ENCODE peak calls at places on chromosomes 1 and 21, in ten cellular contexts. B is SK-N-SH, L is sigmoid colon, C is stomach, D is suprapubic skin, U is GM12878, M is K562, Y is transverse colon, T is HepG2, O is upper lobe of left lung. Z is an unnamed sample.

GRCh38 chr1:227343727-227344551 is 25.6 kb upstream of the CDC42BPA start:
- DNase-seq in O (no peak), B (no peak), T (no peak), L (no peak), U (no peak), D (no peak), C (no peak), Y (no peak), M (no peak), Z (no peak)

GRCh38 chr1:235857756-235858155 is 8.9 kb downstream of the LYST start:
- DNase-seq in Y (no peak), T (no peak), M (no peak), B (no peak), D (no peak), L (no peak), C (no peak), O (no peak), U (no peak), Z (no peak)

GRCh38 chr1:162168935-162169545 is 99.5 kb downstream of the NOS1AP start:
- DNase-seq in Y (no peak), D (no peak), C (no peak), T (no peak), O (no peak), U (no peak), M (no peak), B (peak), L (no peak), Z (no peak)

GRCh38 chr1:92638498-92638897 is 146.4 kb downstream of the EVI5 start:
- DNase-seq in U (no peak), M (no peak), O (no peak), D (no peak), Y (no peak), C (no peak), T (no peak), B (no peak), L (no peak), Z (no peak)

GRCh38 chr1:214427871-214428277 is 123.5 kb downstream of the PTPN14 start:
- DNase-seq in O (no peak), L (no peak), C (peak), D (no peak), M (no peak), T (peak), B (no peak), Y (peak), U (peak), Z (no peak)

GRCh38 chr1:188489336-188490112 is 1660.8 kb downstream of the PLA2G4A start:
- DNase-seq in C (no peak), O (no peak), M (no peak), L (no peak), T (no peak), D (no peak), U (no peak), Y (no peak), B (no peak), Z (no peak)

GRCh38 chr21:33976980-33977720 is 61.5 kb upstream of the ATP5PO start:
- DNase-seq in Y (no peak), U (no peak), C (no peak), D (no peak), B (no peak), T (peak), M (no peak), L (no peak), O (no peak), Z (no peak)

GRCh38 chr1:23751050-23751814 is 8.0 kb downstream of the ELOA start:
- DNase-seq in Y (peak), L (no peak), O (no peak), T (peak), M (peak), C (peak), D (no peak), B (peak), U (no peak), Z (no peak)

GRCh38 chr1:228417061-228417460 is 400 bp upstream of the TRIM17 start:
- DNase-seq in M (no peak), L (no peak), Y (no peak), C (no peak), O (no peak), U (no peak), B (no peak), T (no peak), D (peak), Z (no peak)

GRCh38 chr1:101004666-101005065 is 20.9 kb downstream of the DPH5 start:
- DNase-seq in L (no peak), D (no peak), T (peak), M (no peak), C (no peak), U (no peak), Y (no peak), B (no peak), O (no peak), Z (no peak)

GRCh38 chr1:174812026-174812425 is 187.7 kb upstream of the CACYBP start:
- DNase-seq in O (no peak), B (no peak), U (no peak), C (no peak), D (no peak), L (no peak), T (no peak), M (no peak), Y (no peak), Z (no peak)

DNA sequence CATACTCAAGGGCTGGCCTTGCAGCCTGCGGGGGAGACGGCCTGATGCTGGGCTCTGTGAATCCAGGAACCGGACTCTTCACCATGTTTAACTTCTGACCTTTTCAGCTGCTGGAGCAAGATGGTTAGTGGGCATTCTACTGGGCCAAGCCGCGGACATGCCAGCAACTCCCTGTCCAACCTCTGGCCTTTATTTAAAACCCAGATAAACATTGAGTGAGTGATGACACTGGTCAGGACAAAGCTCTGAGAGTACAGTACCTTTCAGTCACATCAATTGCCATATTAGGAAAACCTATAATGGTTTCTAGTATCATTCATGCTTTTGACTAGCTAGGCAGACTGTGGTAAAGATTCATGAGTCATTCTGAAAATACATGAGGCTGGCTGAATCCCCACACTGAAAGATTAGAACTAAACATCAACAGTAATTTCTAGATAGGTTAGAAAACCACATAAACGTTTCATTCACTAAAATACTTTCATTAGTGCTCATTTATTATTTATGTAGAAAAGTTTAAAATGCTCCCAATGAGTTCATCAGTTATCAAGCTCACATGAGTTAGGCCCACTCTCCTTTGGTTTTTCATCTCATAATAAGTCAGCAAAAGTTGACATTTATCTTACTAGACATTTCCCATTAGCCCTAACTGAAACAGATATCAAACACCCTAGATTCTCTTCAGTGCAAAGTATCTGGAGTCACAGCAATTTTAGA is 7.1 kb upstream of the ACTA1 start:
- DNase-seq in Y (no peak), T (no peak), O (no peak), L (no peak), C (no peak), B (no peak), U (peak), M (no peak), D (no peak), Z (no peak)
- H3K27ac ChIP-seq in Y (no peak), T (no peak), O (no peak), L (no peak), C (no peak), B (peak), U (peak), M (peak), D (no peak), Z (no peak)

GRCh38 chr1:17822741-17823426 is 67.8 kb downstream of the ACTL8 start:
- DNase-seq in B (no peak), Y (no peak), L (no peak), T (no peak), U (no peak), M (no peak), C (peak), O (no peak), D (no peak), Z (no peak)

GRCh38 chr1:17829579-17829978 is 74.4 kb downstream of the ACTL8 start:
- DNase-seq in D (no peak), L (no peak), B (peak), T (no peak), M (no peak), O (peak), C (no peak), U (no peak), Y (no peak), Z (no peak)

GRCh38 chr1:17828991-17829390 is 73.9 kb downstream of the ACTL8 start:
- DNase-seq in T (no peak), B (no peak), U (no peak), Y (no peak), L (no peak), O (no peak), C (no peak), M (no peak), D (no peak), Z (no peak)

GRCh38 chr1:17825273-17826164 is 70.4 kb downstream of the ACTL8 start:
- DNase-seq in U (no peak), O (peak), M (no peak), D (no peak), L (no peak), Y (no peak), B (no peak), T (no peak), C (peak), Z (no peak)

DNA sequence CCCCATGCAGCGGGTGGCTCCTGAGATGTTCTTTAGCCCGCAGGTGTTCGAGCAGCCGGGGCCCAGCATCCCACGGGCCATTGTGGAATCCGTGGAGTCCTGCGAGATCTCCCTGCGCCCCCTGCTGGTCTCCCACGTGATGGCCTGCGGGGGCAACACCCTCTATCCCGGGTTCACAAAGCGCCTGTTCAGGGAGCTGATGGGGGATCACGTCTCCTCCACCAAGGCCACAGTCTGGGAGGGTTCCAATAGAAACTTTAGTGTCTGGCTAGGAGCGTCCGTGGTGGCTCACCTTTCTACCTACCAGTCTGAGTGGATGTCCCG is 71.0 kb downstream of the ACTL8 start:
- DNase-seq in B (peak), Y (peak), O (peak), T (peak), L (no peak), C (peak), M (peak), D (no peak), U (no peak), Z (no peak)
- TF ChIP-seq EP300 in B (no peak), Y (no peak), O (no peak), T (no peak), L (no peak), C (no peak), M (no peak), D (no peak), U (no peak), Z (no peak)

GRCh38 chr1:12161662-12162458 is 4.9 kb upstream of the TNFRSF1B start:
- DNase-seq in L (peak), T (no peak), U (peak), C (peak), D (peak), Y (peak), M (peak), B (no peak), O (no peak), Z (peak)
- TF ChIP-seq POLR2AphosphoS5 in L (peak), T (no peak), U (no peak), C (peak), D (peak), Y (peak), M (peak), B (no peak), O (peak), Z (peak)

GRCh38 chr1:55585402-55585792 is 370.2 kb upstream of the USP24 start:
- DNase-seq in Y (no peak), U (no peak), D (no peak), T (no peak), L (no peak), O (no peak), M (no peak), C (no peak), B (no peak), Z (peak)
- H3K27ac ChIP-seq in Y (peak), U (no peak), D (peak), T (no peak), L (no peak), O (no peak), M (no peak), C (no peak), B (peak), Z (peak)